ENCODE peak calls at places on chromosome 7, in five cellular contexts. E, R, V, B and M are unnamed samples.

GRCh38 chr7:104366390-104366789 is 38.0 kb downstream of the LHFPL3 start:
- DNase-seq in E (no peak), V (no peak), B (no peak), R (no peak), M (no peak)

GRCh38 chr7:6392712-6393666 is 54.8 kb downstream of the DAGLB start:
- DNase-seq in B (no peak), R (no peak), E (peak), V (peak), M (peak)

GRCh38 chr7:90766814-90767564 is 170.9 kb downstream of the CDK14 start:
- DNase-seq in V (no peak), B (peak), R (no peak), E (no peak), M (no peak)

GRCh38 chr7:111561659-111561908 is 708 bp downstream of the IMMP2L start:
- DNase-seq in V (peak), R (no peak), B (no peak), E (no peak), M (no peak)

GRCh38 chr7:128954830-128955797 is 17.4 kb downstream of the IRF5 start:
- DNase-seq in B (no peak), V (no peak), R (peak), E (no peak), M (no peak)

GRCh38 chr7:139560678-139561077 is 37.2 kb downstream of the CLEC2L start:
- DNase-seq in V (peak), R (no peak), B (no peak), E (no peak), M (no peak)

GRCh38 chr7:50092579-50093411 is at the start of gene ZPBP:
- DNase-seq in V (peak), R (peak), B (peak), E (no peak), M (peak)

GRCh38 chr7:97145068-97145467 is 27.6 kb downstream of the SDHAF3 start:
- DNase-seq in R (no peak), B (peak), V (no peak), E (no peak), M (no peak)

GRCh38 chr7:120272261-120272895 is 597 bp upstream of the KCND2 start:
- DNase-seq in V (peak), R (peak), E (peak), B (peak), M (peak)

GRCh38 chr7:20329389-20330175 is 1.1 kb upstream of the ITGB8 start:
- DNase-seq in V (peak), R (peak), B (peak), E (peak), M (peak)

GRCh38 chr7:130426541-130426940 is 14.3 kb downstream of the CEP41 start:
- DNase-seq in B (no peak), R (no peak), E (no peak), V (no peak), M (no peak)
- TF ChIP-seq JUNB in B (no peak), R (no peak), E (no peak), V (no peak), M (no peak)

DNA sequence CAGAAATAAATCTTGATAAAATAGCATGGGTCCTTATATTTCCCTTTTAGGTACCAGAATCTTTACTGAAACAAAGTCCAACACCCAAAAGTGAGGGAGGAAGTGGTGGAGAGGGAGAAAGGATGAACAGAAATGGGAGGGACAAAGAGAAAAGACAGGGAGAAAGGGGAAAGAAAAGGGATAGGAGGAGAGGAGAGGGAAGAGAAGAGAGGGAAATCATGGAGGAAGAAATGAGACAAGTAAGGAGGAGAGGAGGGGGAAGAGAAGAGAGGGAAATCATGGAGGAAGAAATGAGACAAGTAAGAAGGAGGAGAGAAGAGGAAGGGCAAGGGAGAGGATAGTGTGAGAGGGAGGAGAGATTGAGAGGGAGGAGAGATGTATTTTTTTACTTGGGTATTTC is 50.1 kb upstream of the ARL4A start:
- DNase-seq in B (no peak), E (no peak), V (no peak), R (no peak), M (no peak)
- TF ChIP-seq JUNB in B (no peak), E (no peak), V (no peak), R (no peak), M (no peak)

DNA sequence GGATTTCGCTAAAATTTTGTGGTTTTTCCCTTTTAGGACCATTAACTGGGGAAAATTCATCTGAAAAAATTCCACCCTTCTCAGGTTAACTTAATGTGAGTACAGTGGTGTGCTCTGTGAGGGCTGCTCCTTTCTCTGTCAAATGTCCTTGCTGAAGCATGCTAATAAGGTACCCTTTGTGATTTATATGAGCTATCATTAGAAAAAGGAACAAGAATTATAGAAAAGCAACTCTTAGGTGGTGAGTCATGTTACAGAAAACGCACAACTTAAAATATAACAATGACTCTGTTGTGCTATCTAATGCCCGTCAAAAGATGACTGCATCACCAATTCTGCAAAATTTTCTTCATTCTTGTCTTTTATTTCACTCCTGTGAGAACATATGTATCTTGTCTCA is 162.0 kb upstream of the MAGI2 start:
- DNase-seq in R (peak), V (no peak), B (no peak), E (no peak), M (no peak)
- TF ChIP-seq JUNB in R (no peak), V (no peak), B (no peak), E (no peak), M (no peak)

GRCh38 chr7:132226626-132227290 is 349.5 kb downstream of the PLXNA4 start:
- DNase-seq in B (no peak), R (no peak), V (no peak), E (no peak), M (no peak)

GRCh38 chr7:132228240-132228639 is 348.0 kb downstream of the PLXNA4 start:
- DNase-seq in B (no peak), V (no peak), E (no peak), R (no peak), M (no peak)

GRCh38 chr7:132221356-132221755 is 354.9 kb downstream of the PLXNA4 start:
- DNase-seq in E (no peak), V (no peak), R (no peak), B (no peak), M (no peak)

GRCh38 chr7:132225216-132226030 is 350.8 kb downstream of the PLXNA4 start:
- DNase-seq in E (peak), R (no peak), V (no peak), B (peak), M (no peak)

DNA sequence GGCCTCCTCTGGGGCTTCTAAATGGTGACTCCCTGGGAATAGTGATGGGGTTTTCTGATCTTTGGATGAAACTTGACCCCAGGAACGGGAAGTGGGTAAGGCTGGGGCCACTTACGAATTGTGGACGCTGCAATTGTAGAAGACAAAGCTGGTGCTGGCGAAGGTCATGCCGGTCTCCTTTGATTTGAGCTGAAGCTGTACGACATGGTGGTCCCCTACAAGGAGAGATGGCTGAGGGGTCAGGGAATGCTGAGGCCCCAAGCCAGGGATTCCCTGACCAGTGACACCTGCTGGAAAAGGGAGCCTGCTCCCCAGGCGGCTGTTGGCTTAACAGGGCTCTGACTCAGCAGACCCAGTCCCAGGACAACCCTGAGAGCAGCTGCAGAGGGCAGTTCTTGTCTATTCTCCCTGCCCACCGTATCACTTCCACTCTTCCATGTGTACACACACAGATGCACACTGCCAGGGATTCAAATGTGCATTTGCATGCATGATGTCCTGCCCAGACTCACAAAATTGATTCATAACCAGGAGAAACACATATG is 350.2 kb downstream of the PLXNA4 start:
- DNase-seq in V (no peak), B (no peak), R (no peak), E (peak), M (no peak)
- TF ChIP-seq JUNB in V (no peak), B (no peak), R (no peak), E (no peak), M (no peak)

DNA sequence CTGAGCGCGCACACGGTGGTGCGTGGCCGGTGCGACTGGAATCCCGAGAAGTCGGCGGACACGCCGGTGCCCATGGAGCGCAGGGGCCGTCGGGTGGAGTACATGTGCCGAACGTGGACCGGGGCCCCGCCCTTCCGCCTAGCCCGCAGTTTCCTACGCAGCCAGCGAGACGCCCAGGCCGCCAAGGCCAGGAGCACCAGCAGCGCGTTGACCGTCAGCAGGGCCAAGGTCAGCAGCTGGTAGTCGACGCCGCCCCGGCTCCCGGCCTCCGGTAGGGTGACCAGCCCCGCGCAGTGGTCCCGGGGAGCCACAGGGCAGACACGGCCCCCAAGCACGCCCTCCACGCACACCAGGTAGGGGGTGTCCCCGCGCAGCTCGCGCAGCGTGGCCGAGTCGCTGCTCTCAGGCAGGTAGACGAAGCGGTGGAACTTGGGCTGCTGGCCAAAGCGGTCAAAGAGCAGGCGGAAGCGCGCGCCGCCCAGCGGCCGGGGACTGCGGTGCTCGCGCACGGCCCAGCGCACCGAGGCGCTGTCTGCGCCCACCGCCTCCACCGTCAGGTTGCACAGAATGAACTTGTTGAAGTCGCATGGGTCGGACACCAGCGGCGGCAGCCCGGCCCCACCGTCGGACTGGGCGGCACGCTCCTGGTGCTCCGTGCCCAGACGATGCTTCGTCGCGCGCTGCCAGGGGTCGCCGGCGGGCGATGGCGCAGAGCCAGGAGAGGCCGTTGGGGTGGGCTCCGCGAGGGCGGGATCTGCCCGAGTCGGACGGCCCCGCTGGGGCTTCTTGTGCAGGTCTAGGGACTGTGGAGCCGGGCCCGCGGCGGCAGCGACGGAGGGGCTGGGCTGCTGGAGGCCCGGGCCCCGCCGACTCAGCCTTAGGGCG is 2.2 kb downstream of the TRIL start:
- DNase-seq in E (peak), B (peak), V (no peak), R (peak), M (no peak)
- TF ChIP-seq JUNB in E (no peak), B (peak), V (no peak), R (no peak), M (no peak)

GRCh38 chr7:26489906-26490305 is 198.2 kb downstream of the SNX10 start:
- DNase-seq in E (no peak), V (no peak), R (no peak), B (no peak), M (no peak)

GRCh38 chr7:26492816-26493215 is 201.2 kb downstream of the SNX10 start:
- DNase-seq in B (no peak), V (no peak), R (no peak), E (no peak), M (no peak)

GRCh38 chr7:26489404-26489803 is 197.7 kb downstream of the SNX10 start:
- DNase-seq in E (no peak), B (no peak), V (no peak), R (no peak), M (no peak)

GRCh38 chr7:26493737-26494423 is 202.2 kb downstream of the SNX10 start:
- DNase-seq in V (no peak), E (no peak), B (no peak), R (no peak), M (no peak)

DNA sequence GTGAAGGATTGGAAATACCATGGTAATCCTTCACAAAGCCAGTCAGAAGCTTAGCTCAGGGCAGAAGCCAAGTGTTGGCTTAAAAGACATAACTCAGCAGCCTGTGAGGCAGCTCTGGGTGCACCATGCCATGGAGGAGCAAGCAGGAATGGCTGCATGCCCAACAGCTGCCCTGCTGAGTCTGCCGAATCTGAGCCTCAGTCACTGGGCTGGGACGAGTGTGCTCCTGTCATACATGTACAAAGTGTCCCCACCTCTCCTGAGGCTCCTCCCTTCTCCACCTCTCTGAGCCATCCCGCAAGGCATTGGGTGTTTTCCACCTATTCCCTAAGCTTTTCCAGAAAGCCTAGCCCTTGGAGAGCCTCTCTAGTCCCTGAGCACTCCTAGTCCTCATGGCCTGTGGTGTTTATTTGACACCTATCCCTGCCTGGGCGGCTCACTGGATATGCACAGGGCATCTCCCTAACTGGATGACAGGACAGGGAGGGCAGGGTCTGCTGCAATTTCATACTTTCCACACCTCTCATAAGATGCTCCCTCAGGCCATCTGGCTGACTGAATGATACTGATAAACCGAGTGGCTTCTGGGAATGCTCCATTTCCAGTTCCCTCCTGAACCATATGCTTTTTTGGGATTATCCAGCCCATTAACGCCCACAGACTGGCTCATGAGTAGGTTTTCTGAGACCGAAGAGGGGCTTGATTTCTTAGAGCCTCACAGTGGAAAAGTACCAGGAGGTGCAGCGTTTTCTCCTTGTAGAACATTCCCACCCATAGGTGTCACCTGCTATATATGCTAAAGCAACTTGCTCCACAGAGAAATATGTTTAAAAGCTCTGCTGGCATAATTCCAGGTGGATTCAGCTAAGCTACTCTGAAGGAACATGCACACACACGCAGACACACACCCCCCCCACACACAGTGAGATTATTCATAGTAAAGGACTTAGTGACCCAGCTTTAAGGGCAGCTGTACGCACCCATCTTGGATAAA is 199.3 kb downstream of the SNX10 start:
- DNase-seq in R (no peak), E (no peak), B (no peak), V (no peak), M (no peak)
- TF ChIP-seq JUNB in R (no peak), E (no peak), B (no peak), V (no peak), M (no peak)

GRCh38 chr7:15889501-15889900 is 203.0 kb upstream of the MEOX2 start:
- DNase-seq in B (no peak), R (peak), E (peak), V (no peak), M (no peak)
- TF ChIP-seq JUNB in B (no peak), R (no peak), E (no peak), V (no peak), M (no peak)

DNA sequence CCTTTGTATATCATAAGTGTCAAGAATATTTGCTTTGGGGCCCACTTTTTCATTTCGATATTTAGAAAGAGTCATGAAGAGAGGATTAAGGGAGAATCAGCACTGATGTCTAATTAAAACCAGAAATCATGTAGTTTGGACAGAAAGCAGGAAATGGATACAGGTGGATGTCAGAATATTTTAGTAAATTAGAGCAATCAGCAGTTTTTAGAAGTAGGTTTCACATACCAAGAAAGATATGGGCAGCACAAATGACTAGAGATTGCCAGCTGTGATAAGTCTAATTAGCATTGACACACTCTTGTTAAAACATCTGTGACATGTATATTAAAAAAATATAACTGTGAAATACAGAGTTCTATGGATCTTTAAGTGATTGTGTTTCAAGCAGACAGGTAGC is 180.8 kb upstream of the POM121L12 start:
- DNase-seq in V (no peak), B (no peak), E (no peak), R (no peak), M (no peak)
- TF ChIP-seq JUNB in V (no peak), B (no peak), E (no peak), R (no peak), M (no peak)

DNA sequence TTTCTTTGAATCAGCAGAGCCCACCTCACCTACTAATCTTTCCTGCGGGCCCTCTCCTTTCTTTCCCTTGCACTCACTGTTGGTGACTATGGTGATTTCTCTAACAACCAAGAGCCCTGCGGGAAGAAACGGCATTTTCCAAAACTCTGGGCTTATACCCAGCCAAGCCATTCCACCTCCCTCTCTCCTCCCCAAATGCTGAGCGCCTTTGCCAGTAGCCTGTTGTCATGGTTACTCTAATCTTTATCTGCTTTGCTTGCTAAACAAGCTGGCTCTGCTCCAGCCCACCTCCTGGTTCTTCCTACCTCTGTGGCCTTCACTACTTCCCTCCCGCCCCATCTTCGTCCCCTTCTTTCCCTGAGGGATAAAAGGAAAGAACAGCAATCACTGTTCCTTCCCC is 86.7 kb downstream of the DGKI start:
- DNase-seq in E (no peak), B (no peak), V (no peak), R (peak), M (no peak)
- TF ChIP-seq JUNB in E (no peak), B (no peak), V (no peak), R (no peak), M (no peak)

DNA sequence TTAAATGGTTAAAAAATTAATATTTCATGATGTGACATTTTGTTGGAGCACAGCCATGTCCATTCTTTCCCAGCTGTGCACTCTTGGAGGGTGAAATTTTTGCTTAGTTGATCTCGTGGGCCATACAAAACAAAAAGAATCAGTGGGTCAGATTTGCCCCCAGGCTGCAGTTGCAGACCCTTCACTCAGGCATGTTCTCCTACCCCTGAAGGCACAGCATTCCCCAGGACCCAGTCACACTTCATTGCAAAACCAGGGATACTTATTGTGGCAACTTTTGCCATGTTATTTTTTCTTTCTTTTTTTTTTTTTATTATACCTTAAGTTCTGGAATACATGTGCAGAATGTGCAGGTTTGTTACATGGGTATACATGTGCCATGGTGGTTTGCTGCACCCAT is 6.0 kb downstream of the TAS2R40 start:
- DNase-seq in B (no peak), R (no peak), V (no peak), E (no peak), M (no peak)
- TF ChIP-seq JUNB in B (no peak), R (no peak), V (no peak), E (no peak), M (no peak)